ENCODE peak calls at places on chromosomes 3 and 15, in seven cellular contexts. W is uterus, V is psoas muscle, I is A549, Q is K562, X is fibroblast of lung, C is AG04450. L is an unnamed sample.

GRCh38 chr3:132659000-132659369 is 624 bp downstream of the ACAD11 start:
- DNase-seq in V (no peak), C (no peak), W (no peak), I (no peak), Q (peak), X (no peak), L (no peak)

GRCh38 chr3:95154775-95155174 is 1091.9 kb downstream of the NSUN3 start:
- DNase-seq in I (no peak), Q (no peak), V (no peak), X (peak), C (no peak), W (no peak), L (no peak)

GRCh38 chr3:52402706-52403270 is 42.1 kb downstream of the SEMA3G start:
- DNase-seq in I (no peak), V (peak), Q (no peak), X (no peak), W (no peak), C (no peak), L (no peak)

GRCh38 chr15:73352082-73352481 is 16.7 kb downstream of the HCN4 start:
- DNase-seq in C (no peak), X (no peak), V (no peak), I (no peak), Q (no peak), W (no peak), L (no peak)

GRCh38 chr15:96070636-96071035 is 259.9 kb upstream of the NR2F2 start:
- DNase-seq in X (peak), W (no peak), V (no peak), C (no peak), Q (no peak), I (no peak), L (no peak)

GRCh38 chr3:10015476-10015904 is 10.7 kb upstream of the FANCD2 start:
- DNase-seq in W (peak), Q (no peak), X (peak), C (peak), V (peak), I (no peak), L (peak)

GRCh38 chr3:185729335-185729715 is 95.5 kb downstream of the IGF2BP2 start:
- DNase-seq in C (no peak), I (no peak), Q (no peak), V (no peak), W (no peak), X (peak), L (no peak)

GRCh38 chr3:133887951-133888703 is 7.6 kb downstream of the RAB6B start:
- DNase-seq in V (no peak), X (peak), Q (no peak), I (no peak), C (no peak), W (no peak), L (no peak)

DNA sequence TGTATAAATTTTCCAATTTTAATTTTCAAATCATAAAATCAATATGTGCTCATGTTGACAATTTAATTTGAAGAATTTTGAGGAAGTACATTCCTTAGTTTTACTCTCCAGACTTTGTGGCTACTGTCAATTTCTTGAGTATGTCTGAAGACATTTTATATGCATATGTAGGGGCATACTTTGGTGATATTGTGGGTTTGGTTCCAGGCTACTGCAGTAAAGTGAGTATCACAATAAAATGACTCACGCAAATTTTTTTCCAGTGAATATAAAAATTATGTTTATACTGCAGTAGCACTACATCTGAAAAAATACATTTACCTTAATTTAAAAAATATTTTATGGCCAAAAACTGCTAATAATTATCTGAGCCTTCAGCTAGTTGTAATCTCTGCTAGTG is 123.2 kb upstream of the PLCL2 start:
- DNase-seq in I (no peak), C (no peak), W (no peak), V (no peak), Q (no peak), X (no peak), L (no peak)
- H3K4me3 ChIP-seq in I (no peak), C (no peak), W (no peak), V (no peak), Q (no peak), X (no peak), L (no peak)

DNA sequence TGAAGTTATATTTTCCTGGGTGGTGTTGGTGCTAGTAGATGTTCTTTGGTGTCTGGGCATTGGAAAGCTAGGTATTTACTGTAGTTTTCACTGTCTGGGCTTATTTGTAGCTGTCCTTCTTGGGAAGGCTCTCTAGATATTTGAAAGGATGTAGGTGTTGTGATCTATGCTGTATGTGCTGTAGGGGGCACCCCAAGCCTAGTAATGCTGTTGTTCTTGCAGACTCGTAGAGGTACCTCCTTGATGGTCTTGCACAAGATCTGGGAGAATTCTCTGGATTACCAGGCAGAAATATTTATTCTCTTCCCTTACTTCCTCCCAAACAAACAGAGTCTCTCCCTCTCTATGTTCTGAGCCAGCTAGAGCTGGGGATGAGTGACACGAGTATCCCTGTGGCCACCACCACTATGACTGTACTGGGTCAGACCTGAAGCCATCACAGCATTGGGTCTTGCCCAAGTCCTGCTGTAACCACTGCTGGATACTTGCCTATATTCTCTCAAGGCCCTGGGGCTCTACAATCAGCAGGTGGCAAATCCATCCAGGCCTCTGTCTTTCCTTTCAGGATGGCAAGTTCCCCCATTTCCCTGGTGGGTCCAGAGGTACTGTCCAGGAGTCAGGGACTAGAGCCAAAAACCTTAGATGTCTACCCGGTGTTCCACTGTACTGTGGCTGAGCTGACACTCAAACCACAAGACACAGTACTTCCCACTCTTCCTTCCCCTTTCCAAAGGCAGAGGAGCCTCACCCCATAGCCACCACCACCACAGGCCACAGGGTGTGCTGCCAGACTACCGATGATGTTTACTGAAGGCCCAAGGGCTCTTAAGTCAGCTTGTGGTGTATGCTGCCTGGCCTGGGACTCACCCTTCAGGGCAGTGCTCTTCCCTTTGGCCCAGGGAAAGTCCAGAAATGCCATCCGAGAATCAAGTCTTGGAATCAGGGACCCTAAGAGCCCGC is 195.2 kb upstream of the DPPA4 start:
- DNase-seq in C (peak), I (no peak), Q (no peak), W (no peak), V (no peak), X (peak), L (peak)
- TF ChIP-seq CTCF in C (peak), I (peak), Q (no peak), W (no peak), V (no peak), X (peak), L (peak)

GRCh38 chr15:101193781-101194180 is 58.1 kb downstream of the CHSY1 start:
- DNase-seq in Q (no peak), I (no peak), W (no peak), X (no peak), C (no peak), V (no peak), L (no peak)
- H3K4me3 ChIP-seq in Q (no peak), I (no peak), W (no peak), X (peak), C (no peak), V (peak), L (peak)

DNA sequence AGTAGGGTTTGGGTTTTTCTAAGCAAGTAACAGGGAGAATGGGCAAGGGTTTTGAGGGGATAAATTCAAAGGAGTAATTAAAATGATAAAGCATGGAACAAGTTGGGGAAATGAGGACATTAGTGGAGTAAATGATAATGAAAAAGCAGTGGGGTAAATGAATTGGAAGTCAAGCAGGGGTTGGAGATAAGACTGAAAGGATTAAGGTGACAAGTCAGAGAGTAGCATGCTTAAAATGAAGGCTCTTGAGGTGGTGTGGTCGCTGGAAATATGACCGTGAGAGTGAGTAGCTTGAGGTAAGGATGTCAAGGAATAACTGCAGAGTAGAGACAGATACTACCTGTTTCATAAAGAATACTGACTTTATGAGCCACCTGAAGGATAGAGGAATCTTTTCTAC is 408.5 kb downstream of the TBC1D5 start:
- DNase-seq in W (no peak), X (no peak), C (no peak), Q (no peak), V (no peak), I (no peak), L (no peak)
- TF ChIP-seq CTCF in W (no peak), X (no peak), C (no peak), Q (no peak), V (no peak), I (no peak), L (no peak)

GRCh38 chr3:125051205-125051604 is 4.6 kb downstream of the HEG1 start:
- DNase-seq in W (no peak), I (no peak), V (no peak), Q (no peak), X (no peak), C (no peak), L (no peak)
- H3K4me3 ChIP-seq in W (no peak), I (no peak), V (peak), Q (no peak), X (peak), C (peak), L (no peak)